ENCODE peak calls at places on chromosomes 13 and 19, in ten cellular contexts. C is transverse colon, I is left lung, U is mucosa of descending colon, A is MV-4-11, G is thoracic aorta, E is NCI-H1930, J is retina, Q is C1 segment of cervical spinal cord, W is gastrocnemius medialis. B is an unnamed sample.

GRCh38 chr13:20006206-20006605 is 47.7 kb downstream of the ZMYM2 start:
- DNase-seq in C (no peak), I (no peak), U (no peak), A (no peak), G (no peak), E (no peak), J (no peak), Q (no peak), W (no peak), B (no peak)

GRCh38 chr19:6740589-6741348 is 1.3 kb downstream of the TRIP10 start:
- DNase-seq in C (peak), I (peak), U (peak), A (peak), G (no peak), E (no peak), J (peak), Q (no peak), W (peak), B (no peak)

GRCh38 chr13:65784088-65784816 is 1445.9 kb downstream of the PCDH9 start:
- DNase-seq in C (no peak), I (no peak), U (peak), A (no peak), G (no peak), E (no peak), J (no peak), Q (no peak), W (no peak), B (no peak)

GRCh38 chr19:14475251-14476073 is at the start of gene PTGER1:
- DNase-seq in C (no peak), I (no peak), U (peak), A (peak), G (no peak), E (peak), J (peak), Q (no peak), W (no peak), B (no peak)

GRCh38 chr13:43686557-43686956 is 100.2 kb downstream of the ENOX1 start:
- DNase-seq in C (no peak), I (no peak), U (no peak), A (no peak), G (no peak), E (no peak), J (no peak), Q (no peak), W (peak), B (no peak)

GRCh38 chr19:46180701-46181385 is 32.8 kb downstream of the IGFL2 start:
- DNase-seq in C (no peak), I (no peak), U (no peak), A (no peak), G (no peak), E (no peak), J (peak), Q (no peak), W (no peak), B (no peak)

GRCh38 chr19:46471116-46471733 is at the start of gene PNMA8A:
- DNase-seq in C (peak), I (peak), U (no peak), A (no peak), G (peak), E (peak), J (peak), Q (peak), W (peak), B (no peak)

GRCh38 chr19:35011091-35011689 is 11.1 kb downstream of the GRAMD1A start:
- DNase-seq in C (no peak), I (no peak), U (no peak), A (no peak), G (no peak), E (no peak), J (no peak), Q (no peak), W (no peak), B (no peak)

GRCh38 chr13:48112896-48113525 is 18.1 kb upstream of the MED4 start:
- DNase-seq in C (no peak), I (no peak), U (no peak), A (no peak), G (no peak), E (no peak), J (no peak), Q (no peak), W (no peak), B (no peak)

GRCh38 chr13:43301341-43301969 is 278.1 kb downstream of the DNAJC15 start:
- DNase-seq in C (no peak), I (no peak), U (no peak), A (no peak), G (no peak), E (no peak), J (no peak), Q (no peak), W (no peak), B (no peak)

GRCh38 chr19:3289971-3290569 is 65.6 kb downstream of the CELF5 start:
- DNase-seq in C (no peak), I (no peak), U (no peak), A (no peak), G (no peak), E (no peak), J (no peak), Q (no peak), W (no peak), B (no peak)

GRCh38 chr13:78147905-78148304 is 229.3 kb upstream of the EDNRB start:
- DNase-seq in C (no peak), I (no peak), U (no peak), A (no peak), G (no peak), E (no peak), J (no peak), Q (no peak), W (no peak), B (no peak)

GRCh38 chr13:48660356-48661076 is 6.8 kb downstream of the CYSLTR2 start:
- DNase-seq in C (no peak), I (no peak), U (no peak), A (peak), G (no peak), E (no peak), J (peak), Q (no peak), W (no peak), B (no peak)

GRCh38 chr19:11421607-11422098 is 2.5 kb upstream of the RGL3 start:
- DNase-seq in C (peak), I (peak), U (peak), A (peak), G (no peak), E (no peak), J (no peak), Q (no peak), W (no peak), B (no peak)

GRCh38 chr13:21478881-21479808 is 20.0 kb upstream of the ZDHHC20 start:
- DNase-seq in C (peak), I (no peak), U (no peak), A (peak), G (no peak), E (peak), J (peak), Q (peak), W (no peak), B (peak)

GRCh38 chr13:44837250-44837649 is 152.0 kb downstream of the NUFIP1 start:
- DNase-seq in C (no peak), I (no peak), U (no peak), A (no peak), G (no peak), E (no peak), J (no peak), Q (no peak), W (no peak), B (no peak)

GRCh38 chr13:41017744-41018582 is 1.2 kb downstream of the ELF1 start:
- DNase-seq in C (no peak), I (no peak), U (no peak), A (no peak), G (no peak), E (peak), J (no peak), Q (no peak), W (no peak), B (no peak)

GRCh38 chr13:98986226-98986846 is 8.5 kb upstream of the DOCK9 start:
- DNase-seq in C (no peak), I (no peak), U (no peak), A (no peak), G (no peak), E (no peak), J (no peak), Q (no peak), W (no peak), B (no peak)

B was measured in NCI-H187 treated with DMSO at 0.1 percent for 48 hours.